ENCODE peak calls at places on chromosomes 13 and 19, in eight cellular contexts. One of them, this sample, is unnamed.

GRCh38 chr19:19147344-19147743 is 9.1 kb upstream of the TMEM161A start:
- DNase-seq in neural progenitor cell: no peak
- DNase-seq in SK-N-SH: no peak
- DNase-seq in mammary epithelial cell: no peak
- DNase-seq in HCT116: no peak
- DNase-seq in H1: no peak
- DNase-seq in mesenchymal stem cell: no peak
- DNase-seq in neuronal stem cell: no peak
- DNase-seq in this sample: no peak

GRCh38 chr13:110576736-110577476 is 15.4 kb upstream of the RAB20 start:
- DNase-seq in neural progenitor cell: no peak
- DNase-seq in SK-N-SH: no peak
- DNase-seq in mammary epithelial cell: peak; percentile 19
- DNase-seq in HCT116: no peak
- DNase-seq in H1: no peak
- DNase-seq in mesenchymal stem cell: no peak
- DNase-seq in neuronal stem cell: no peak
- DNase-seq in this sample: no peak

GRCh38 chr13:82571653-82572052 is 1310.6 kb downstream of the SLITRK1 start:
- DNase-seq in neural progenitor cell: no peak
- DNase-seq in SK-N-SH: no peak
- DNase-seq in mammary epithelial cell: no peak
- DNase-seq in HCT116: no peak
- DNase-seq in H1: no peak
- DNase-seq in mesenchymal stem cell: no peak
- DNase-seq in neuronal stem cell: no peak
- DNase-seq in this sample: no peak

GRCh38 chr19:17950310-17951150 is 16.4 kb upstream of the KCNN1 start:
- DNase-seq in neural progenitor cell: peak; percentile 67
- DNase-seq in SK-N-SH: no peak
- DNase-seq in mammary epithelial cell: no peak
- DNase-seq in HCT116: no peak
- DNase-seq in H1: peak; percentile 70
- DNase-seq in mesenchymal stem cell: no peak
- DNase-seq in neuronal stem cell: no peak
- DNase-seq in this sample: peak; percentile 27

GRCh38 chr13:111480976-111481375 is 160.5 kb downstream of the TEX29 start:
- DNase-seq in neural progenitor cell: no peak
- DNase-seq in SK-N-SH: no peak
- DNase-seq in mammary epithelial cell: no peak
- DNase-seq in HCT116: no peak
- DNase-seq in H1: no peak
- DNase-seq in mesenchymal stem cell: no peak
- DNase-seq in neuronal stem cell: no peak
- DNase-seq in this sample: no peak

GRCh38 chr19:55285225-55285890 is 1.6 kb downstream of the BRSK1 start:
- DNase-seq in neural progenitor cell: no peak
- DNase-seq in SK-N-SH: no peak
- DNase-seq in mammary epithelial cell: no peak
- DNase-seq in HCT116: no peak
- DNase-seq in H1: no peak
- DNase-seq in mesenchymal stem cell: no peak
- DNase-seq in neuronal stem cell: no peak
- DNase-seq in this sample: peak; percentile 9

GRCh38 chr19:54462713-54463530 is 656 bp downstream of the LENG9 start:
- DNase-seq in neural progenitor cell: peak; percentile 81
- DNase-seq in SK-N-SH: peak; percentile 57
- DNase-seq in mammary epithelial cell: peak; percentile 64
- DNase-seq in HCT116: no peak
- DNase-seq in H1: peak; percentile 83
- DNase-seq in mesenchymal stem cell: peak; percentile 74
- DNase-seq in neuronal stem cell: peak; percentile 59
- DNase-seq in this sample: peak; percentile 79

GRCh38 chr19:35937345-35938281 is 1.4 kb downstream of the LRFN3 start:
- DNase-seq in neural progenitor cell: no peak
- DNase-seq in SK-N-SH: no peak
- DNase-seq in mammary epithelial cell: no peak
- DNase-seq in HCT116: no peak
- DNase-seq in H1: no peak
- DNase-seq in mesenchymal stem cell: no peak
- DNase-seq in neuronal stem cell: no peak
- DNase-seq in this sample: peak; percentile 21

GRCh38 chr13:20544186-20544914 is 18.7 kb upstream of the CRYL1 start:
- DNase-seq in neural progenitor cell: no peak
- DNase-seq in SK-N-SH: no peak
- DNase-seq in mammary epithelial cell: no peak
- DNase-seq in HCT116: no peak
- DNase-seq in H1: no peak
- DNase-seq in mesenchymal stem cell: no peak
- DNase-seq in neuronal stem cell: no peak
- DNase-seq in this sample: no peak

GRCh38 chr19:17948474-17948966 is 15.7 kb downstream of the CCDC124 start:
- DNase-seq in neural progenitor cell: no peak
- DNase-seq in SK-N-SH: no peak
- DNase-seq in mammary epithelial cell: no peak
- DNase-seq in HCT116: no peak
- DNase-seq in H1: no peak
- DNase-seq in mesenchymal stem cell: peak; percentile 4
- DNase-seq in neuronal stem cell: no peak
- DNase-seq in this sample: no peak

GRCh38 chr19:11125994-11126685 is 29.4 kb downstream of the SPC24 start:
- DNase-seq in neural progenitor cell: peak; percentile 83
- DNase-seq in SK-N-SH: peak; percentile 82
- DNase-seq in mammary epithelial cell: no peak
- DNase-seq in HCT116: peak; percentile 39
- DNase-seq in H1: peak; percentile 91
- DNase-seq in mesenchymal stem cell: peak; percentile 85
- DNase-seq in neuronal stem cell: peak; percentile 65
- DNase-seq in this sample: peak; percentile 90

GRCh38 chr13:102402292-102402691 is 444 bp upstream of the FGF14 start:
- DNase-seq in neural progenitor cell: peak; percentile 91
- DNase-seq in SK-N-SH: peak; percentile 88
- DNase-seq in mammary epithelial cell: no peak
- DNase-seq in HCT116: no peak
- DNase-seq in H1: peak; percentile 62
- DNase-seq in mesenchymal stem cell: peak; percentile 74
- DNase-seq in neuronal stem cell: peak; percentile 79
- DNase-seq in this sample: no peak

GRCh38 chr19:36950335-36951119 is 34.4 kb downstream of the ZNF568 start:
- DNase-seq in neural progenitor cell: no peak
- DNase-seq in SK-N-SH: no peak
- DNase-seq in mammary epithelial cell: no peak
- DNase-seq in HCT116: no peak
- DNase-seq in H1: no peak
- DNase-seq in mesenchymal stem cell: peak; percentile 1
- DNase-seq in neuronal stem cell: no peak
- DNase-seq in this sample: no peak

GRCh38 chr19:892243-892996 is 567 bp downstream of the MED16 start:
- DNase-seq in neural progenitor cell: peak; percentile 67
- DNase-seq in SK-N-SH: peak; percentile 82
- DNase-seq in mammary epithelial cell: no peak
- DNase-seq in HCT116: no peak
- DNase-seq in H1: no peak
- DNase-seq in mesenchymal stem cell: no peak
- DNase-seq in neuronal stem cell: no peak
- DNase-seq in this sample: peak; percentile 30

GRCh38 chr19:50906217-50906616 is 5.0 kb downstream of the KLK4 start:
- DNase-seq in neural progenitor cell: peak; percentile 84
- DNase-seq in SK-N-SH: peak; percentile 57
- DNase-seq in mammary epithelial cell: no peak
- DNase-seq in HCT116: no peak
- DNase-seq in H1: peak; percentile 83
- DNase-seq in mesenchymal stem cell: no peak
- DNase-seq in neuronal stem cell: peak; percentile 50
- DNase-seq in this sample: peak; percentile 20

GRCh38 chr13:79678100-79678499 is 197.1 kb downstream of the NDFIP2 start:
- DNase-seq in neural progenitor cell: no peak
- DNase-seq in SK-N-SH: no peak
- DNase-seq in mammary epithelial cell: peak; percentile 26
- DNase-seq in HCT116: no peak
- DNase-seq in H1: no peak
- DNase-seq in mesenchymal stem cell: peak; percentile 53
- DNase-seq in neuronal stem cell: no peak
- DNase-seq in this sample: peak; percentile 22

GRCh38 chr13:93029536-93029935 is 197.1 kb upstream of the GPC6 start:
- DNase-seq in neural progenitor cell: no peak
- DNase-seq in SK-N-SH: no peak
- DNase-seq in mammary epithelial cell: peak; percentile 17
- DNase-seq in HCT116: no peak
- DNase-seq in H1: no peak
- DNase-seq in mesenchymal stem cell: no peak
- DNase-seq in neuronal stem cell: no peak
- DNase-seq in this sample: peak; percentile 52

GRCh38 chr19:1065606-1066109 is 1.3 kb upstream of the ARHGAP45 start:
- DNase-seq in neural progenitor cell: no peak
- DNase-seq in SK-N-SH: no peak
- DNase-seq in mammary epithelial cell: peak; percentile 54
- DNase-seq in HCT116: peak; percentile 68
- DNase-seq in H1: no peak
- DNase-seq in mesenchymal stem cell: no peak
- DNase-seq in neuronal stem cell: no peak
- DNase-seq in this sample: no peak

DNA sequence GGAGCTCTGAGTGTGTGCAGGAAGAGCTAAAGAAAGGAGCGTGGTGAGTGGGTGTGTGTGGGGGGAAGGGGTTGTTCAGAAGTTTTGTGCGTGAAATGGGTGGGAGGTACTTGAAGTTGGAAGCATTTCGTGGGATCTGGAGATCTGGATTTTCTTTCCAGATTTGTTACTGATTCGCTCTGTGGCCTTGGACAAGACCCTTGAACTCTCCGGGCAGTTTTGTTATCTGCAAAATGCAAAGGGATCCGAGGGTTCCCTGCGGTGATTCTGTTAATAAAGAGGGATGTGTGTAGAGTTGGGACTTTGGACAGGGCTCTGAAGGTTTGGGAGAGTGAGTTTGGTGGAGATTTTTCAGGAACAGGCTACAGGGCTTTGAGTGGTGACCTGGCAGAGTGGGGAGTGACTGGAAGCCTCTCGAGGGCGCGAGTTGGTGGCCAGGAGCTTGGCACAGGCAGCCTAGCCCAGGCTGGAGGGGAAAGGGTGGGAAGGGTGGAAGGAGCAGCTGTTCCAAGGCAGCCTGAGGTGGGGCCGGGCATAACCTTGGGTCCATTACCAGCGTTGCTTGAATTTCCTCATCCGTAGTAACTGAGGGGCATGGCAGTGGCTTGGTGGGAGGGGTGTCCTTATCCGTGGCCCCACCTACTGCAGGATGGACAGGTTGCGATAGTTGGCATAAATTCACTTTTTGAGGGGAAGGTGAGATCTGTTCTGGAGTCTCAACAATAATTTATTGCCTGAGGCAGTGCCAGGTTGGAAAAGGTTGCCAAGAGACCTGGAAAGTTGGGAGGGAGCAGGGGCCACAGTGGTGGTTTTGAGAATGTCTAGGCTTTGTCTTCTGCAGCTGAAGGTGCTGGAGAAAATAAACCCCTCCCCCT is 2.1 kb downstream of the ACTN4 start:
- DNase-seq in neural progenitor cell: no peak
- DNase-seq in SK-N-SH: no peak
- DNase-seq in mammary epithelial cell: peak; percentile 82
- DNase-seq in HCT116: no peak
- DNase-seq in H1: no peak
- DNase-seq in mesenchymal stem cell: no peak
- DNase-seq in neuronal stem cell: no peak
- DNase-seq in this sample: peak; percentile 46
- H3K4me1 ChIP-seq in neural progenitor cell: peaks cover 36% of the 10 kb centered on the region
- H3K4me1 ChIP-seq in SK-N-SH: peaks cover 37% of the 10 kb centered on the region
- H3K4me1 ChIP-seq in mammary epithelial cell: peaks cover 41% of the 10 kb centered on the region
- H3K4me1 ChIP-seq in HCT116: peaks cover 56% of the 10 kb centered on the region
- H3K4me1 ChIP-seq in H1: peaks cover 22% of the 10 kb centered on the region
- H3K4me1 ChIP-seq in mesenchymal stem cell: peaks cover 16% of the 10 kb centered on the region
- H3K4me1 ChIP-seq in neuronal stem cell: peaks cover 25% of the 10 kb centered on the region
- H3K4me1 ChIP-seq in this sample: peaks cover 49% of the 10 kb centered on the region

GRCh38 chr13:94602467-94602866 is 810 bp downstream of the GPR180 start:
- DNase-seq in neural progenitor cell: no peak
- DNase-seq in SK-N-SH: no peak
- DNase-seq in mammary epithelial cell: no peak
- DNase-seq in HCT116: no peak
- DNase-seq in H1: no peak
- DNase-seq in mesenchymal stem cell: no peak
- DNase-seq in neuronal stem cell: no peak
- DNase-seq in this sample: no peak
- H3K4me3 ChIP-seq in neural progenitor cell: peak overlapping the region; percentile 53
- H3K4me3 ChIP-seq in SK-N-SH: peak overlapping the region; percentile 87
- H3K4me3 ChIP-seq in mammary epithelial cell: peak overlapping the region; percentile 93
- H3K4me3 ChIP-seq in HCT116: peak overlapping the region; percentile 85
- H3K4me3 ChIP-seq in H1: peak overlapping the region; percentile 87
- H3K4me3 ChIP-seq in mesenchymal stem cell: peak overlapping the region; percentile 96
- H3K4me3 ChIP-seq in neuronal stem cell: no peak overlapping the region
- H3K4me3 ChIP-seq in this sample: peak overlapping the region; percentile 96

GRCh38 chr13:66992683-66993082 is 237.5 kb downstream of the PCDH9 start:
- DNase-seq in neural progenitor cell: no peak
- DNase-seq in SK-N-SH: no peak
- DNase-seq in mammary epithelial cell: no peak
- DNase-seq in HCT116: no peak
- DNase-seq in H1: no peak
- DNase-seq in mesenchymal stem cell: no peak
- DNase-seq in neuronal stem cell: no peak
- DNase-seq in this sample: no peak
- H3K9ac ChIP-seq in neural progenitor cell: no peak overlapping the region
- H3K9ac ChIP-seq in SK-N-SH: no peak overlapping the region
- H3K9ac ChIP-seq in mammary epithelial cell: no peak overlapping the region
- H3K9ac ChIP-seq in HCT116: no peak overlapping the region
- H3K9ac ChIP-seq in H1: no peak overlapping the region
- H3K9ac ChIP-seq in mesenchymal stem cell: no peak overlapping the region
- H3K9ac ChIP-seq in neuronal stem cell: no peak overlapping the region
- H3K9ac ChIP-seq in this sample: no peak overlapping the region

DNA sequence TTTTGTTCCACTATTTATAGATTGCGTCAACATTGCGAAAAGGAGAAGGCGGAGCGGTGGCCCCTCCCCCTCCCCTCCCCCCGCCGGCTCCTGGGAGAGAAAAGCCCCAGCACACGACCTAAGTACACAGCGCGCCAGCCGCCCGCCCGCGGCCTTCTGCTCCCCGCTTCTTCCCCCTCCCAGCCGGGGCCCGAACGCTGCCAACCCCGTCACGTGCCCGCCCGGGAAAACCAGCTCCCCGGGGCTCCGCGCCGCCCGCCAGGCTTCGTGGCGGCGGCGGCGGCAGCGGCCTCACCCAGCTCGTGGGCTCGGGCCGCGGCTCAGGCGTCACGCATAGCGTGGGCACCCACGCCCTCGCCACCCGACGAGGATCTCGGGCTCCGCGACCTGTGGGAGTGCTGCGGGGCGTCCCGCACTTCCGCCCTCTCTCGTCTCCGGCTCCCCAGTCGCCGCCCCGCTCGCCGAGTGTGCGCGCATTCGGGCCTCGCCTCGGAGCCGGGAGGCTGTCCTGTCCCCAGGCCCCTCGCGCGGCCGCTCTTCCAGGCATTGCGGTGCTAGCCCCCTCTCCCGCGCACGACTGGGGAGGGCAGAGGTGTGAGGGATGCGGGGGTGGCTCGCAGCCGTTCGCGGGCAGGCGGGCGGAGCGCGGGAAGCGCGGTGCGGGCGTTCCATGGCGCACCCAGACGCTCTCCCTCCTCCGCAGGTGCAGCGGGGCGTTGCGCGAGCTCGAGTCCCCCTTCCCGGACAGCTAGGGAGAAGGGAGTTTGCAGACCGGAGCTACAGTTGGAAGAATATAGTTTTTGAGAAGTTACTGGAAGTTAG is 110.5 kb downstream of the KCNRG start:
- DNase-seq in neural progenitor cell: peak; percentile 88
- DNase-seq in SK-N-SH: peak; percentile 92
- DNase-seq in mammary epithelial cell: peak; percentile 77
- DNase-seq in HCT116: peak; percentile 39
- DNase-seq in H1: peak; percentile 78
- DNase-seq in mesenchymal stem cell: peak; percentile 93
- DNase-seq in neuronal stem cell: peak; percentile 75
- DNase-seq in this sample: peak; percentile 94
- H3K4me1 ChIP-seq in neural progenitor cell: peaks cover 34% of the 10 kb centered on the region
- H3K4me1 ChIP-seq in SK-N-SH: peaks cover 3% of the 10 kb centered on the region
- H3K4me1 ChIP-seq in mammary epithelial cell: peaks cover 25% of the 10 kb centered on the region
- H3K4me1 ChIP-seq in HCT116: peaks cover 17% of the 10 kb centered on the region
- H3K4me1 ChIP-seq in H1: peaks cover 28% of the 10 kb centered on the region
- H3K4me1 ChIP-seq in mesenchymal stem cell: peaks cover 38% of the 10 kb centered on the region
- H3K4me1 ChIP-seq in neuronal stem cell: peaks cover 12% of the 10 kb centered on the region
- H3K4me1 ChIP-seq in this sample: peaks cover 46% of the 10 kb centered on the region

This sample was measured in adipocyte.